ENCODE peak calls at places on chromosomes 5 and 9, in four cellular contexts. One of them, this sample, is unnamed.

GRCh38 chr5:149702953-149703646 is 27.0 kb upstream of the PPARGC1B start:
- DNase-seq in ACHN: no peak
- DNase-seq in body of pancreas: no peak
- DNase-seq in LoVo: no peak
- DNase-seq in this sample: peak

GRCh38 chr5:132183723-132184122 is 43.9 kb downstream of the P4HA2 start:
- DNase-seq in ACHN: no peak
- DNase-seq in body of pancreas: no peak
- DNase-seq in LoVo: no peak
- DNase-seq in this sample: no peak

GRCh38 chr5:158234323-158235158 is 375.6 kb upstream of the CLINT1 start:
- DNase-seq in ACHN: no peak
- DNase-seq in body of pancreas: no peak
- DNase-seq in LoVo: no peak
- DNase-seq in this sample: peak

GRCh38 chr5:150544606-150545219 is 36.8 kb downstream of the NDST1 start:
- DNase-seq in ACHN: peak
- DNase-seq in body of pancreas: peak
- DNase-seq in LoVo: peak
- DNase-seq in this sample: peak

GRCh38 chr9:95004452-95005275 is 278.2 kb downstream of the AOPEP start:
- DNase-seq in ACHN: peak
- DNase-seq in body of pancreas: peak
- DNase-seq in LoVo: peak
- DNase-seq in this sample: peak

GRCh38 chr5:126675338-126675737 is 74.6 kb downstream of the PHAX start:
- DNase-seq in ACHN: no peak
- DNase-seq in body of pancreas: no peak
- DNase-seq in LoVo: no peak
- DNase-seq in this sample: no peak

GRCh38 chr5:158765407-158765806 is 334.3 kb downstream of the EBF1 start:
- DNase-seq in ACHN: no peak
- DNase-seq in body of pancreas: no peak
- DNase-seq in LoVo: no peak
- DNase-seq in this sample: no peak

GRCh38 chr9:89430995-89431394 is 66.9 kb downstream of the SEMA4D start:
- DNase-seq in ACHN: peak
- DNase-seq in body of pancreas: no peak
- DNase-seq in LoVo: peak
- DNase-seq in this sample: no peak

GRCh38 chr5:131952286-131952857 is 6.9 kb upstream of the MEIKIN start:
- DNase-seq in ACHN: no peak
- DNase-seq in body of pancreas: no peak
- DNase-seq in LoVo: no peak
- DNase-seq in this sample: no peak

GRCh38 chr9:36603006-36603405 is 30.3 kb downstream of the MELK start:
- DNase-seq in ACHN: no peak
- DNase-seq in body of pancreas: no peak
- DNase-seq in LoVo: no peak
- DNase-seq in this sample: no peak

GRCh38 chr9:132042324-132042723 is 37.3 kb downstream of the MED27 start:
- DNase-seq in ACHN: peak
- DNase-seq in body of pancreas: no peak
- DNase-seq in LoVo: peak
- DNase-seq in this sample: no peak